ENCODE peak calls at places on chromosome 18, in four cellular contexts. R, V, U and Q are unnamed samples.

GRCh38 chr18:80232710-80233109 is 14.6 kb downstream of the PARD6G start:
- ATAC-seq in U (no peak), R (no peak), V (no peak), Q (no peak)

GRCh38 chr18:54240629-54241107 is 16.2 kb upstream of the MBD2 start:
- ATAC-seq in U (no peak), R (no peak), V (peak), Q (peak)

GRCh38 chr18:67043276-67043675 is 439.4 kb upstream of the CDH19 start:
- ATAC-seq in R (no peak), V (no peak), U (no peak), Q (no peak)

GRCh38 chr18:70659026-70659726 is 370.3 kb downstream of the SOCS6 start:
- ATAC-seq in R (no peak), U (peak), V (no peak), Q (no peak)

GRCh38 chr18:62198259-62198658 is 11.2 kb downstream of the RELCH start:
- ATAC-seq in V (peak), R (no peak), U (peak), Q (no peak)

GRCh38 chr18:31447530-31448191 is at the start of gene DSG3:
- ATAC-seq in U (no peak), R (no peak), V (no peak), Q (no peak)

GRCh38 chr18:79519751-79520472 is 124.2 kb downstream of the NFATC1 start:
- ATAC-seq in R (peak), U (peak), V (no peak), Q (no peak)

GRCh38 chr18:6613581-6613980 is 115.9 kb upstream of the ARHGAP28 start:
- ATAC-seq in V (no peak), R (no peak), U (no peak), Q (no peak)

GRCh38 chr18:79799619-79800352 is 2.0 kb downstream of the KCNG2 start:
- ATAC-seq in R (peak), V (no peak), U (peak), Q (no peak)

GRCh38 chr18:79586436-79587297 is 92.9 kb upstream of the CTDP1 start:
- ATAC-seq in R (no peak), U (no peak), V (no peak), Q (no peak)

GRCh38 chr18:6281874-6282273 is 132.8 kb downstream of the L3MBTL4 start:
- ATAC-seq in U (no peak), V (peak), R (no peak), Q (no peak)

GRCh38 chr18:31401156-31402025 is 24.8 kb downstream of the DSG4 start:
- ATAC-seq in U (no peak), R (no peak), V (no peak), Q (no peak)

GRCh38 chr18:13199169-13199568 is 19.4 kb upstream of the LDLRAD4 start:
- ATAC-seq in V (no peak), U (no peak), R (no peak), Q (no peak)

GRCh38 chr18:68478246-68478645 is 236.7 kb downstream of the TMX3 start:
- ATAC-seq in U (no peak), V (no peak), R (no peak), Q (no peak)

GRCh38 chr18:12287131-12287681 is 20.8 kb upstream of the TUBB6 start:
- ATAC-seq in U (no peak), V (peak), R (no peak), Q (peak)

GRCh38 chr18:12751503-12751884 is 48.7 kb downstream of the PSMG2 start:
- ATAC-seq in U (no peak), V (no peak), R (no peak), Q (no peak)

GRCh38 chr18:7608798-7609197 is 41.7 kb downstream of the PTPRM start:
- ATAC-seq in U (no peak), R (no peak), V (peak), Q (no peak)

GRCh38 chr18:3728704-3729437 is 278.9 kb downstream of the TGIF1 start:
- ATAC-seq in U (no peak), R (no peak), V (no peak), Q (no peak)

GRCh38 chr18:13376841-13377351 is 158.3 kb downstream of the LDLRAD4 start:
- ATAC-seq in V (no peak), R (peak), U (peak), Q (no peak)

GRCh38 chr18:52465391-52465790 is 125.4 kb downstream of the DCC start:
- ATAC-seq in R (no peak), U (no peak), V (no peak), Q (no peak)

GRCh38 chr18:50092250-50092780 is 102.6 kb downstream of the MYO5B start:
- ATAC-seq in R (no peak), V (no peak), U (no peak), Q (no peak)

GRCh38 chr18:75478996-75479870 is 51.7 kb upstream of the SMIM21 start:
- ATAC-seq in V (peak), U (peak), R (peak), Q (peak)

GRCh38 chr18:2547477-2548087 is 23.7 kb downstream of the METTL4 start:
- ATAC-seq in U (peak), V (peak), R (peak), Q (no peak)

GRCh38 chr18:47331641-47332040 is 80.2 kb upstream of the SKOR2 start:
- ATAC-seq in V (no peak), R (no peak), U (no peak), Q (no peak)

GRCh38 chr18:31274915-31275314 is 43.0 kb upstream of the DSG1 start:
- ATAC-seq in V (peak), U (no peak), R (no peak), Q (no peak)

GRCh38 chr18:2874765-2875164 is 28.0 kb downstream of the EMILIN2 start:
- ATAC-seq in R (no peak), U (no peak), V (no peak), Q (no peak)